ENCODE peak calls at places on chromosome 9, in five cellular contexts. W is activated T-helper 1 cell treated with Interleukin-2 at 50 U/mL for 16 hours; N is stimulated activated CD4-positive, alpha-beta T cell treated with anti-CD3 and anti-CD28 coated beads, Interleukin-2, amount 100 ng/mL, for 24 hours; R is CD4-positive, alpha-beta T cell; A is head of caudate nucleus. O is an unnamed sample.

GRCh38 chr9:109556061-109556460 is 58.0 kb upstream of the PTPN3 start:
- DNase-seq in W (no peak), N (no peak), A (no peak), R (no peak), O (no peak)

GRCh38 chr9:94802795-94803194 is 76.3 kb downstream of the AOPEP start:
- DNase-seq in A (no peak), W (no peak), R (no peak), N (peak; percentile 14), O (peak; percentile 34)

GRCh38 chr9:74322661-74323314 is 174.3 kb upstream of the RORB start:
- DNase-seq in A (no peak), R (no peak), W (no peak), N (no peak), O (no peak)

GRCh38 chr9:133114451-133114885 is 6.6 kb downstream of the RALGDS start:
- DNase-seq in W (no peak), A (no peak), N (no peak), R (no peak), O (no peak)

GRCh38 chr9:120956862-120957261 is 30.3 kb upstream of the TRAF1 start:
- DNase-seq in R (no peak), N (no peak), A (no peak), W (no peak), O (no peak)

GRCh38 chr9:92642041-92642451 is 27.9 kb downstream of the IPPK start:
- DNase-seq in N (no peak), A (no peak), R (no peak), W (no peak), O (no peak)

GRCh38 chr9:131065599-131065998 is 30.7 kb upstream of the AIF1L start:
- DNase-seq in R (no peak), N (no peak), W (no peak), A (no peak), O (no peak)

GRCh38 chr9:18947772-18948391 is 85.1 kb downstream of the SAXO1 start:
- DNase-seq in N (no peak), A (no peak), R (no peak), W (no peak), O (no peak)

GRCh38 chr9:94981661-94982060 is 255.2 kb downstream of the AOPEP start:
- DNase-seq in A (no peak), W (no peak), R (no peak), N (no peak), O (no peak)

GRCh38 chr9:109506097-109506712 is 8.1 kb upstream of the PTPN3 start:
- DNase-seq in A (no peak), W (no peak), N (no peak), R (no peak), O (no peak)

GRCh38 chr9:106400170-106400569 is 462.8 kb upstream of the ZNF462 start:
- DNase-seq in A (no peak), R (no peak), N (no peak), W (no peak), O (no peak)

GRCh38 chr9:19231126-19232035 is 888 bp downstream of the DENND4C start:
- DNase-seq in N (no peak), R (no peak), A (peak; percentile 15), W (no peak), O (no peak)

GRCh38 chr9:136328622-136329041 is 1.3 kb downstream of the GPSM1 start:
- DNase-seq in R (no peak), W (no peak), N (no peak), A (peak; percentile 53), O (no peak)

GRCh38 chr9:124110307-124110915 is 98.8 kb downstream of the LHX2 start:
- DNase-seq in N (peak; percentile 57), R (no peak), A (peak; percentile 13), W (no peak), O (peak; percentile 55)

GRCh38 chr9:136835162-136835931 is 6.9 kb upstream of the AJM1 start:
- DNase-seq in N (no peak), W (no peak), A (no peak), R (no peak), O (no peak)

GRCh38 chr9:125049212-125049611 is 94.1 kb downstream of the SCAI start:
- DNase-seq in W (no peak), A (peak; percentile 71), R (no peak), N (no peak), O (no peak)

GRCh38 chr9:131824175-131824594 is 84.3 kb upstream of the RAPGEF1 start:
- DNase-seq in R (no peak), A (no peak), W (no peak), N (no peak), O (no peak)

GRCh38 chr9:34999576-34999975 is 10.0 kb downstream of the DNAJB5 start:
- DNase-seq in A (no peak), R (no peak), W (no peak), N (no peak), O (no peak)

GRCh38 chr9:100652850-100653249 is 75.0 kb downstream of the CAVIN4 start:
- DNase-seq in R (no peak), W (no peak), N (no peak), A (peak; percentile 82), O (no peak)

GRCh38 chr9:20618361-20618799 is 3.9 kb downstream of the MLLT3 start:
- DNase-seq in A (peak; percentile 45), W (no peak), N (no peak), R (no peak), O (no peak)

GRCh38 chr9:90999425-91000397 is 198.1 kb downstream of the SYK start:
- DNase-seq in A (no peak), W (no peak), N (no peak), R (no peak), O (no peak)